ENCODE peak calls at places on chromosomes 11 and 22, in ten cellular contexts. T, E, I, D, V, G, Z, K, Y and L are unnamed samples.
A peak's percentile ranks its signal among the peaks of the same experiment; 100 is the strongest.

GRCh38 chr22:44391481-44392445 is 79.0 kb upstream of the SHISAL1 start:
- DNase-seq in E (no peak), I (no peak), Y (no peak), K (no peak), V (no peak), D (no peak), Z (no peak), T (peak; percentile 9), G (no peak), L (peak; percentile 15)

GRCh38 chr22:39080052-39080762 is 3.1 kb downstream of the APOBEC3G start:
- DNase-seq in E (no peak), Z (no peak), D (no peak), Y (no peak), I (no peak), G (no peak), V (no peak), T (no peak), K (no peak), L (no peak)

GRCh38 chr11:74474316-74474715 is 7.0 kb upstream of the KCNE3 start:
- DNase-seq in Z (no peak), D (no peak), V (no peak), T (peak; percentile 67), E (no peak), K (no peak), I (peak; percentile 32), G (no peak), Y (no peak), L (no peak)

GRCh38 chr11:113106507-113106906 is 145.3 kb downstream of the NCAM1 start:
- DNase-seq in I (no peak), G (no peak), T (no peak), V (no peak), D (no peak), E (no peak), Y (no peak), Z (no peak), K (no peak), L (no peak)

GRCh38 chr11:130159657-130160459 is at the start of gene ST14:
- DNase-seq in T (no peak), Z (peak; percentile 89), D (peak; percentile 73), E (no peak), V (no peak), I (no peak), Y (peak; percentile 79), K (peak; percentile 89), G (no peak), L (peak; percentile 93)

GRCh38 chr11:11416917-11417316 is 63.9 kb upstream of the CSNK2A3 start:
- DNase-seq in E (no peak), K (no peak), I (no peak), T (no peak), Z (no peak), G (no peak), Y (no peak), D (no peak), V (no peak), L (no peak)

GRCh38 chr11:122246885-122247284 is 130.9 kb upstream of the BLID start:
- DNase-seq in I (no peak), E (no peak), D (no peak), K (no peak), G (no peak), V (no peak), Y (no peak), T (no peak), Z (no peak), L (no peak)

GRCh38 chr22:38345782-38346181 is 28.5 kb upstream of the CSNK1E start:
- DNase-seq in G (no peak), T (peak; percentile 4), K (peak; percentile 19), E (no peak), Y (peak; percentile 3), V (no peak), D (peak; percentile 13), Z (no peak), I (peak; percentile 6), L (no peak)

GRCh38 chr11:123653997-123654565 is 343 bp downstream of the SCN3B start:
- DNase-seq in E (no peak), Z (peak; percentile 25), I (peak; percentile 50), Y (peak; percentile 21), V (no peak), G (peak; percentile 59), D (no peak), T (peak; percentile 29), K (peak; percentile 32), L (no peak)

GRCh38 chr11:123654566-123655081 is at the start of gene SCN3B:
- DNase-seq in T (peak; percentile 45), G (peak; percentile 87), Y (peak; percentile 61), K (peak; percentile 66), E (no peak), V (no peak), I (peak; percentile 63), Z (peak; percentile 57), D (no peak), L (peak; percentile 29)

GRCh38 chr11:123650901-123651300 is 3.5 kb downstream of the SCN3B start:
- DNase-seq in V (no peak), G (no peak), I (no peak), T (no peak), E (no peak), Y (no peak), K (no peak), D (no peak), Z (no peak), L (no peak)

GRCh38 chr11:123659311-123659710 is 4.9 kb upstream of the SCN3B start:
- DNase-seq in I (no peak), Z (no peak), Y (no peak), K (no peak), D (no peak), T (peak; percentile 18), E (no peak), V (no peak), G (no peak), L (no peak)

DNA sequence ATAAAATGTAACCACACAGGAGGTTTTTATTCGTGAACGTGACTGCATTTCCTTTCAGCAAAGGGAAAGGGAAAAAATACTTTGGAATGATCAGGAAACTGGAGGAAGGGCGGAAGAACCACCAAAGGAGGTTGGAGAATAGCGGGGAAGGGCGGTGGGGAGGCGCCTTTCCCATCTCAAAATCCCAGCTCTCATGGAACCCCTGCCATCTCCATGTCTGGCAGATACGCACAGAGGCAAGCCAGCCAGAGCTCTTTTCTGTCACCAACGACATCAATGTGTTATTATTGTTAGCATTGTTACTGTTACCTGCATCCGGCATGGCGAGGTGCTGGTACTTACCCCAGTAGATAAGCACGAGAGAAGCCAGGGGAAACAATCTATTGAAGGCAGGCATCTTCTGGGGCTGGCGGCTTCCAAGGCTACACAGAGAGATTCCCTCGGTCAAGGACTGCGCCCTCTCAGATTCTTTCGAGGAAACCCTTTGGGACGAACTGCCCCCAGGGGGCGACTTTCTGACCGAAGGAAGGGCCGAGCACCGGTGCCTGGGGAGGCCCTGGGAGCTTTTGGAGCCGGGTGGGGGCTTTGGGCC is 923 bp downstream of the SCN3B start:
- DNase-seq in K (no peak), V (no peak), G (no peak), T (no peak), E (no peak), D (no peak), Z (no peak), I (no peak), Y (no peak), L (no peak)
- H3K4me3 ChIP-seq in K (peak overlapping the region; percentile 80), V (peak overlapping the region; percentile 36), G (peak overlapping the region; percentile 41), T (peak overlapping the region; percentile 41), E (peak overlapping the region; percentile 49), D (peak overlapping the region; percentile 38), Z (peak overlapping the region; percentile 47), I (peak overlapping the region; percentile 34), Y (peak overlapping the region; percentile 30), L (peak overlapping the region; percentile 59)

GRCh38 chr11:17443000-17443399 is 33.6 kb downstream of the ABCC8 start:
- DNase-seq in K (no peak), D (no peak), I (no peak), V (no peak), G (no peak), Y (no peak), E (no peak), Z (no peak), T (no peak), L (no peak)

GRCh38 chr11:17446482-17446881 is 30.2 kb downstream of the ABCC8 start:
- DNase-seq in K (no peak), Z (no peak), T (no peak), V (no peak), D (no peak), E (no peak), G (no peak), I (no peak), Y (no peak), L (no peak)

GRCh38 chr11:17443926-17444690 is 32.5 kb downstream of the ABCC8 start:
- DNase-seq in Z (no peak), K (no peak), T (no peak), E (no peak), Y (no peak), V (no peak), I (no peak), D (no peak), G (no peak), L (peak; percentile 36)

GRCh38 chr11:17445240-17445795 is 31.3 kb downstream of the ABCC8 start:
- DNase-seq in E (no peak), T (no peak), I (no peak), Z (no peak), D (no peak), G (no peak), Y (no peak), V (no peak), K (no peak), L (no peak)

DNA sequence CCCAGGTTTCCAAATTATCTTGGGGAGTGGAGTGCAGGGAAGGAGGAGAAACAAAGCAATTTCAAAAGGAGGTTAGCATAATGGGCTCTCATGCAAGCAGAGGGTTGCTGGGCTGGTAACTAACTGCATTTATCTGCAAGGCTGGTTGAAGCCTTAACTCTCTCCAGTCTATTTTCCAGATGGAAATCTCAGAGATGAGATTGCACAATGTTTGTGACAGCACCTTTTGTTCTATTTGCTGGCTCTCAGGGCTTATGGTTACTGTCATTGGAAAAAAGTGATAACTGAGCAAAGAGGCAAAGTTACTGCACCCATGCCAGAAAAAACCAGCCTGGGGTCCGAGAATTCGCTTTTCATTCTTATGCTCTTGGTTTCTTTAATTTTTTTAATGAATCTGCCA is 33.2 kb downstream of the ABCC8 start:
- DNase-seq in Z (no peak), E (no peak), G (no peak), T (no peak), I (no peak), V (no peak), K (no peak), D (no peak), Y (no peak), L (no peak)
- H3K27me3 ChIP-seq in Z (peaks cover 20% of the 10 kb centered on the region), E (no peaks in the 10 kb centered on the region), G (peaks cover 36% of the 10 kb centered on the region), T (no peaks in the 10 kb centered on the region), I (no peaks in the 10 kb centered on the region), V (peaks cover 67% of the 10 kb centered on the region), K (no peaks in the 10 kb centered on the region), D (no peaks in the 10 kb centered on the region), Y (no peaks in the 10 kb centered on the region), L (no peaks in the 10 kb centered on the region)

GRCh38 chr11:125931116-125931515 is 14.7 kb upstream of the VSIG10L2 start:
- DNase-seq in Y (no peak), Z (no peak), D (no peak), I (no peak), G (no peak), V (no peak), E (no peak), K (no peak), T (no peak), L (no peak)

GRCh38 chr11:125932301-125932700 is 13.5 kb upstream of the VSIG10L2 start:
- DNase-seq in Z (no peak), T (no peak), Y (no peak), K (no peak), G (no peak), D (no peak), I (no peak), V (no peak), E (no peak), L (no peak)

GRCh38 chr11:125931681-125932080 is 14.2 kb upstream of the VSIG10L2 start:
- DNase-seq in V (no peak), G (no peak), Z (no peak), I (no peak), D (no peak), T (no peak), E (no peak), K (no peak), Y (no peak), L (no peak)

GRCh38 chr11:125930076-125930450 is 15.8 kb upstream of the VSIG10L2 start:
- DNase-seq in Y (no peak), T (no peak), V (no peak), G (no peak), Z (no peak), I (no peak), E (no peak), K (no peak), D (no peak), L (no peak)

DNA sequence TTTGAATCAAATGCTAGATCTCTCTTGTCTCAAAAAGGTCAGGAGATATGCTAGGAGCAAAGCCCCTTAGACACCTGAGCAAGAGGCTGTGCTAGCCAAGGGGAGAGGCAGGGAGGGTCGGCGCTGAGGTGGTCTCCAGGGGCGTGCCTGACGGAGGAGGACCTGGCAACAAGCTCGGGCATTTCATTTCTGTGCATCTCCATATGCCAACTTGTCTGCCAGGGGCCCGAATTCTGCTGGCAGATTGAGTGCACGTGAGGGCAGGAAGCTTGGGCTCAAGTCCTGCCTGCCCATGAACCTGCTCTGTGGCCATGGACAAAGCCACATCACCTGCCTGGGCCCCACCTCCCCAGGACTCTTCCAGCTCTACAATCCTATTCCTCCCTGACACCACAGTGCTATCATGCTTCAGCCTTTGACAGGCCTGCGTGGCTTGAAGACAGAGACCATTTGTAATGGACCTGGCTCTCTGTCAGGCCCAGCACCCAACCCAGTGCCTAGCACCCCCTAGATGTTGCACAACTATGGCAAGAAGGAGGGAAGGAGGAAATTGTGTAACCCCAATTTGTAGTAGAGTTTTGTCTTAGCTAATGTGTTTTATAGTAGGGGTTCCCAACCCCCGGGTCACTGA is 16.3 kb upstream of the VSIG10L2 start:
- DNase-seq in E (no peak), Y (no peak), T (no peak), K (no peak), G (no peak), V (no peak), Z (no peak), I (no peak), D (no peak), L (no peak)
- TF ChIP-seq POLR2A in E (no peak), Y (no peak), T (no peak), K (no peak), G (no peak), V (no peak), Z (no peak), I (no peak), D (no peak), L (no peak)

GRCh38 chr11:829116-829945 is 1.6 kb downstream of the CRACR2B start:
- DNase-seq in K (peak; percentile 64), D (peak; percentile 65), Z (peak; percentile 58), Y (no peak), V (no peak), I (no peak), T (no peak), E (no peak), G (no peak), L (peak; percentile 89)

GRCh38 chr11:829946-830294 is 2.2 kb downstream of the CRACR2B start:
- DNase-seq in E (no peak), I (no peak), Z (no peak), G (no peak), T (no peak), V (no peak), K (no peak), D (no peak), Y (no peak), L (no peak)

GRCh38 chr11:827861-828167 is at the start of gene CRACR2B:
- DNase-seq in G (no peak), D (peak; percentile 72), E (no peak), V (no peak), Y (no peak), T (no peak), K (no peak), Z (peak; percentile 85), I (no peak), L (peak; percentile 82)

GRCh38 chr11:827146-827860 is 416 bp upstream of the CRACR2B start:
- DNase-seq in D (peak; percentile 65), V (no peak), G (peak; percentile 62), K (peak; percentile 84), T (no peak), E (no peak), I (no peak), Y (no peak), Z (peak; percentile 74), L (no peak)

DNA sequence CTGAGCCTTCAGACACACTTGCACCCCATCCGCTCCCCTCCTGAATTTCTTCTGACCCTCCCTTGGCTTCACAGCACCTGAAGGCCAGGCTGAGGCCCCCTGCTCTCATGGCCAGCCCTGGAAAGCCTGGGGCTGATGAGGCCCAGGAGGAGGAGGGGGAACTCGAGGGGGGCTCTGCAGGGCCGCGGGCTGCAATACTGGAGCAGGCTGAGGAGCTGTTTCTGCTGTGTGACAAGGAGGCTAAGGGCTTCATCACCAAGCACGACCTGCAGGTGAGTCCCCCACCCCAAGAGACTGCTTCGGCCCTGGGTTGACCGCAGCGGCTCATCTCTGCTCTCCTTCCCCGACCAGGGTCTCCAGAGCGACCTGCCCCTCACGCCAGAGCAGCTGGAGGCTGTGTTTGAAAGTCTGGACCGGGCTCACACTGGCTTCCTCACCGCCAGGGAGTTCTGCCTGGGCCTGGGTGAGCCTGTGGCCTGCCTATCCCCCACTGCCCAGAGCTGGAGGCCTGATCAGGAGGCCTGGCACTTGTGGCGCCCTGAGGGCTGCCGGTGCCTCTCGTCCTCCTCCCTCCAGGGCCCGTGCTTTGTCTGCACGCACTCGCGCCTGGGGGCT is 889 bp downstream of the CRACR2B start:
- DNase-seq in Z (no peak), T (no peak), V (no peak), K (no peak), E (no peak), Y (no peak), G (no peak), I (no peak), D (no peak), L (no peak)
- H3K4me3 ChIP-seq in Z (peak overlapping the region; percentile 33), T (no peak overlapping the region), V (no peak overlapping the region), K (peak overlapping the region; percentile 54), E (no peak overlapping the region), Y (no peak overlapping the region), G (no peak overlapping the region), I (no peak overlapping the region), D (peak overlapping the region; percentile 49), L (peak overlapping the region; percentile 45)